ENCODE peak calls at places on chromosomes 7 and 10, in eight cellular contexts. W is tibial nerve, R is cardiac muscle cell, K is keratinocyte, Q is SJSA1, U is colonic mucosa, V is NT2/D1, G is upper lobe of right lung. I is an unnamed sample. For H3K9me3, H3K36me3 and H3K4me1, the result is how much of the 10 kb centered on the place peaks cover.

GRCh38 chr10:71103969-71104368 is 108.4 kb upstream of the UNC5B start:
- DNase-seq in R (no peak), W (no peak), Q (no peak), K (no peak), G (no peak), U (no peak), V (no peak), I (no peak)

GRCh38 chr7:66859794-66860645 is 61.0 kb upstream of the TMEM248 start:
- DNase-seq in K (no peak), R (peak), V (no peak), U (no peak), G (no peak), Q (no peak), W (no peak), I (no peak)

GRCh38 chr10:71218046-71218832 is 5.9 kb downstream of the UNC5B start:
- DNase-seq in Q (no peak), W (no peak), K (no peak), U (no peak), R (no peak), V (no peak), G (peak), I (no peak)

GRCh38 chr10:37638569-37638968 is 218.8 kb downstream of the ZNF248 start:
- DNase-seq in R (no peak), V (no peak), G (no peak), Q (no peak), U (no peak), W (no peak), K (no peak), I (no peak)

GRCh38 chr7:3082386-3082785 is 38.7 kb upstream of the CARD11 start:
- DNase-seq in U (no peak), W (no peak), Q (no peak), V (no peak), R (no peak), K (no peak), G (no peak), I (no peak)

GRCh38 chr10:31322647-31323046 is 3.6 kb downstream of the ZEB1 start:
- DNase-seq in U (no peak), V (no peak), W (no peak), R (no peak), K (no peak), Q (no peak), G (no peak), I (no peak)

GRCh38 chr10:21082206-21082605 is 185.1 kb upstream of the NEBL start:
- DNase-seq in W (no peak), R (no peak), G (no peak), U (no peak), Q (no peak), V (no peak), K (no peak), I (no peak)

GRCh38 chr7:108503112-108504026 is 22.6 kb downstream of the PNPLA8 start:
- DNase-seq in W (no peak), Q (no peak), U (no peak), R (no peak), K (no peak), V (no peak), G (no peak), I (no peak)

GRCh38 chr7:132666786-132667185 is 90.5 kb upstream of the PLXNA4 start:
- DNase-seq in W (no peak), G (no peak), R (no peak), Q (no peak), K (no peak), V (no peak), U (no peak), I (no peak)

GRCh38 chr7:56250135-56250534 is 133.9 kb upstream of the NUPR2 start:
- DNase-seq in Q (no peak), U (no peak), W (no peak), V (no peak), R (no peak), G (no peak), K (no peak), I (no peak)

GRCh38 chr7:56256108-56256507 is 139.9 kb upstream of the NUPR2 start:
- DNase-seq in G (no peak), K (no peak), U (no peak), W (no peak), Q (no peak), R (no peak), V (no peak), I (no peak)
- H3K9me3 ChIP-seq in G (under half), K (under half), U (under half), W (under half), Q (under half), R (under half), V (under half), I (under half)

GRCh38 chr7:138570715-138571114 is 110.7 kb downstream of the TRIM24 start:
- DNase-seq in Q (no peak), V (no peak), R (no peak), U (no peak), G (no peak), K (no peak), W (no peak), I (no peak)
- H3K36me3 ChIP-seq in Q (half or more), V (half or more), R (half or more), U (under half), G (half or more), K (under half), W (half or more), I (half or more)

GRCh38 chr10:14717570-14717969 is 57.1 kb downstream of the FAM107B start:
- DNase-seq in G (no peak), K (no peak), R (no peak), U (no peak), Q (no peak), W (no peak), V (no peak), I (no peak)
- H3K4me1 ChIP-seq in G (under half), K (under half), R (under half), U (under half), Q (under half), W (under half), V (under half), I (under half)

DNA sequence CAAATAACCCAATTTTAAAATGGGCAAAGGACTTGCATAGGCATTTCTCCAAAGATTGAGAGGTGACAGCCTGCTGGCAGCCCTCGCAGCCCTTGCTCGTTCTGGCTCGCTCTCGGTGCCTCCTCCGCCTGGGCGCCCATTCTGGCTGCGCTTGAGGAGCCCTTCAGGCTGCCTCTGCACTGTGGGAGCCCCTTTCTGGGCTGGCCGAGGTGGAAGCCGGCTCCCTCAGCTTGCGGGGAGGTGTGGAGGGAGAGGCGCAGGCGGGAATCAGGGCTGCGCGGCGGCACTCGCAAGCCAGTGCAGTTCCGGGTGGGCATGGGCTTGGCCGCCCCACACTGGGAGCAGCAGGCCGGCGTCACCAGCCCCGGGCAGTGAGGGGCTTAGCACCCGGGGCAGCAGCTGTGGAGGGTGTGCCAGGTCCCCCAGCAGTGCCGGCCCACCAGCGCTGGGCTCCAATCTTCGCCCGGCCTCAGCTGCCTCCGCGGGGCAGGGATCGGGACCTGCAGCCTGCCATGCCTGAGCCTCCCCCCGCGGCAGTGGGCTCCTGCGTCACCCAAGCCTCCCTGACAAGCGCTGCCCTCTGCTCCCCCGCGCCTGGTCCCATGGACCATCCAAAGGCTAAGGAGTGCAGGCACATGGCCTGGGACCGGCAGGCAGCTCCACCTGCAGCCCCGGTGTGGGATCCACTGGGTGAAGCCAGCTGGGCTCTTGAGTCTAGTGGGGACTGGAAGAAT is 54.0 kb upstream of the GALNT17 start:
- DNase-seq in U (no peak), Q (no peak), W (no peak), K (no peak), G (no peak), V (no peak), R (no peak), I (no peak)
- H3K9me3 ChIP-seq in U (under half), Q (under half), W (half or more), K (under half), G (under half), V (under half), R (under half), I (under half)

GRCh38 chr7:155739538-155740140 is 72.6 kb downstream of the SHH start:
- DNase-seq in K (no peak), U (no peak), W (no peak), R (no peak), V (no peak), G (no peak), Q (no peak), I (no peak)

GRCh38 chr7:155738104-155738503 is 74.2 kb downstream of the SHH start:
- DNase-seq in G (no peak), V (no peak), W (no peak), U (no peak), Q (no peak), K (no peak), R (no peak), I (no peak)

GRCh38 chr7:155735442-155736118 is 76.7 kb downstream of the SHH start:
- DNase-seq in W (no peak), K (no peak), V (no peak), U (no peak), G (no peak), R (no peak), Q (no peak), I (no peak)

GRCh38 chr7:155738652-155739537 is 73.4 kb downstream of the SHH start:
- DNase-seq in W (peak), G (peak), V (peak), Q (peak), K (no peak), R (peak), U (peak), I (peak)

GRCh38 chr7:155737590-155737989 is 74.7 kb downstream of the SHH start:
- DNase-seq in V (no peak), R (no peak), Q (no peak), W (no peak), K (no peak), G (no peak), U (no peak), I (no peak)
- H3K36me3 ChIP-seq in V (under half), R (under half), Q (half or more), W (half or more), K (under half), G (half or more), U (under half), I (under half)

GRCh38 chr10:122374859-122375721 is 582 bp downstream of the PLEKHA1 start:
- DNase-seq in W (peak), R (peak), G (peak), V (no peak), K (no peak), U (peak), Q (peak), I (peak)
- H3K4me1 ChIP-seq in W (under half), R (under half), G (under half), V (under half), K (under half), U (under half), Q (under half), I (under half)

GRCh38 chr7:64113981-64114380 is 68.7 kb downstream of the ZNF727 start:
- DNase-seq in Q (no peak), V (no peak), W (no peak), R (no peak), U (no peak), K (no peak), G (no peak), I (no peak)
- H3K9me3 ChIP-seq in Q (under half), V (under half), W (under half), R (under half), U (under half), K (under half), G (under half), I (under half)

GRCh38 chr10:63210611-63211196 is 77.6 kb downstream of the NRBF2 start:
- DNase-seq in K (no peak), R (no peak), U (no peak), V (no peak), W (no peak), G (no peak), Q (no peak), I (no peak)
- H3K36me3 ChIP-seq in K (under half), R (under half), U (under half), V (half or more), W (under half), G (half or more), Q (half or more), I (under half)

GRCh38 chr7:89826574-89826973 is 327.7 kb upstream of the STEAP1 start:
- DNase-seq in R (no peak), V (no peak), G (no peak), Q (no peak), W (no peak), K (no peak), U (no peak), I (no peak)
- H3K4me1 ChIP-seq in R (under half), V (under half), G (under half), Q (under half), W (under half), K (under half), U (under half), I (under half)

DNA sequence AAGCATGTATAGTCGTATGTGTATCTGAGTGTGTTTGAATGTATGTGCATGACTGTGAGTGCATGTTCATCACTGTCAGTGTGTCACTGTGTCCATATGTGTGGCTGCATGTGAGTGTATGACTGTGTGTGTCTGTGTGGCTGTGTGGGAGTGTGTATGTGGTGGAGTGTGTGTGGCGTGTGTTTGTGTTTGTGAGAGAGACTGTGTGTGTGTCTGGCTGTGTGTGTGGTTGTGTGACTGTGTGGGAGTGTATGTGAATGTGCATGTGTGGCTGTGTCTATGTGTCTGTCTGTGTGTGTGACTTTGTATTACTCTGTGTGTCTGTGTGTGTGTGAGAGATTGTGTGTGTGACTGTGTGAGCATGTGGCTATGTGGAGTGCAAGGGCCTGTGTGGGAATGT is 502.4 kb downstream of the DNAJB6 start:
- DNase-seq in G (no peak), K (no peak), Q (no peak), W (no peak), R (no peak), V (no peak), U (no peak), I (no peak)
- H3K9me3 ChIP-seq in G (under half), K (under half), Q (under half), W (under half), R (under half), V (under half), U (under half), I (under half)